ENCODE peak calls at places on chromosomes 2 and 18, in nine cellular contexts. One of them, this sample, is unnamed.
A peak's percentile ranks its signal among the peaks of the same experiment; 100 is the strongest.

GRCh38 chr18:8944871-8945245 is 157.6 kb upstream of the NDUFV2 start:
- DNase-seq in head of caudate nucleus: no peak
- DNase-seq in Caki2: no peak
- DNase-seq in stimulated activated CD4-positive, alpha-beta T cell treated with anti-CD3 and anti-CD28 coated beads, Interleukin-2, amount 100 ng/mL, for 48 hours: no peak
- DNase-seq in central memory CD8-positive, alpha-beta T cell: no peak
- DNase-seq in GM04504: no peak
- DNase-seq in HS-5: no peak
- DNase-seq in GM13977: no peak
- DNase-seq in T-helper 1 cell: no peak
- DNase-seq in this sample: no peak

GRCh38 chr18:12369211-12369610 is 7.8 kb downstream of the AFG3L2 start:
- DNase-seq in GM04504: no peak
- DNase-seq in central memory CD8-positive, alpha-beta T cell: no peak
- DNase-seq in GM13977: no peak
- DNase-seq in stimulated activated CD4-positive, alpha-beta T cell treated with anti-CD3 and anti-CD28 coated beads, Interleukin-2, amount 100 ng/mL, for 48 hours: no peak
- DNase-seq in Caki2: no peak
- DNase-seq in head of caudate nucleus: no peak
- DNase-seq in HS-5: no peak
- DNase-seq in T-helper 1 cell: no peak
- DNase-seq in this sample: no peak

GRCh38 chr2:65204461-65205230 is 23.0 kb upstream of the ACTR2 start:
- DNase-seq in HS-5: no peak
- DNase-seq in Caki2: no peak
- DNase-seq in stimulated activated CD4-positive, alpha-beta T cell treated with anti-CD3 and anti-CD28 coated beads, Interleukin-2, amount 100 ng/mL, for 48 hours: peak; percentile 2
- DNase-seq in head of caudate nucleus: no peak
- DNase-seq in GM13977: no peak
- DNase-seq in GM04504: no peak
- DNase-seq in T-helper 1 cell: peak; percentile 26
- DNase-seq in central memory CD8-positive, alpha-beta T cell: no peak
- DNase-seq in this sample: peak; percentile 24

GRCh38 chr2:29273704-29274611 is 158.7 kb downstream of the CLIP4 start:
- DNase-seq in stimulated activated CD4-positive, alpha-beta T cell treated with anti-CD3 and anti-CD28 coated beads, Interleukin-2, amount 100 ng/mL, for 48 hours: no peak
- DNase-seq in T-helper 1 cell: no peak
- DNase-seq in GM13977: no peak
- DNase-seq in central memory CD8-positive, alpha-beta T cell: no peak
- DNase-seq in head of caudate nucleus: no peak
- DNase-seq in GM04504: no peak
- DNase-seq in Caki2: no peak
- DNase-seq in HS-5: no peak
- DNase-seq in this sample: no peak

GRCh38 chr2:199136681-199137080 is 321.1 kb downstream of the SATB2 start:
- DNase-seq in T-helper 1 cell: no peak
- DNase-seq in HS-5: peak; percentile 80
- DNase-seq in head of caudate nucleus: peak; percentile 67
- DNase-seq in GM04504: no peak
- DNase-seq in stimulated activated CD4-positive, alpha-beta T cell treated with anti-CD3 and anti-CD28 coated beads, Interleukin-2, amount 100 ng/mL, for 48 hours: no peak
- DNase-seq in GM13977: no peak
- DNase-seq in central memory CD8-positive, alpha-beta T cell: no peak
- DNase-seq in Caki2: peak; percentile 12
- DNase-seq in this sample: no peak

GRCh38 chr18:54946149-54946581 is 13.1 kb downstream of the CCDC68 start:
- DNase-seq in GM13977: peak; percentile 40
- DNase-seq in T-helper 1 cell: peak; percentile 48
- DNase-seq in stimulated activated CD4-positive, alpha-beta T cell treated with anti-CD3 and anti-CD28 coated beads, Interleukin-2, amount 100 ng/mL, for 48 hours: no peak
- DNase-seq in Caki2: no peak
- DNase-seq in HS-5: peak; percentile 30
- DNase-seq in head of caudate nucleus: no peak
- DNase-seq in central memory CD8-positive, alpha-beta T cell: no peak
- DNase-seq in GM04504: no peak
- DNase-seq in this sample: no peak

GRCh38 chr2:42567806-42568429 is 514 bp upstream of the MTA3 start:
- DNase-seq in central memory CD8-positive, alpha-beta T cell: no peak
- DNase-seq in Caki2: peak; percentile 16
- DNase-seq in head of caudate nucleus: peak; percentile 46
- DNase-seq in stimulated activated CD4-positive, alpha-beta T cell treated with anti-CD3 and anti-CD28 coated beads, Interleukin-2, amount 100 ng/mL, for 48 hours: no peak
- DNase-seq in HS-5: no peak
- DNase-seq in GM13977: peak; percentile 76
- DNase-seq in GM04504: no peak
- DNase-seq in T-helper 1 cell: no peak
- DNase-seq in this sample: peak; percentile 2

GRCh38 chr18:80253236-80253635 is 5.9 kb upstream of the PARD6G start:
- DNase-seq in T-helper 1 cell: no peak
- DNase-seq in Caki2: no peak
- DNase-seq in stimulated activated CD4-positive, alpha-beta T cell treated with anti-CD3 and anti-CD28 coated beads, Interleukin-2, amount 100 ng/mL, for 48 hours: no peak
- DNase-seq in GM04504: no peak
- DNase-seq in central memory CD8-positive, alpha-beta T cell: no peak
- DNase-seq in HS-5: no peak
- DNase-seq in GM13977: no peak
- DNase-seq in head of caudate nucleus: no peak
- DNase-seq in this sample: no peak

GRCh38 chr2:194854941-194855340 is 802.1 kb upstream of the SLC39A10 start:
- DNase-seq in GM13977: no peak
- DNase-seq in HS-5: no peak
- DNase-seq in GM04504: no peak
- DNase-seq in central memory CD8-positive, alpha-beta T cell: no peak
- DNase-seq in stimulated activated CD4-positive, alpha-beta T cell treated with anti-CD3 and anti-CD28 coated beads, Interleukin-2, amount 100 ng/mL, for 48 hours: no peak
- DNase-seq in T-helper 1 cell: no peak
- DNase-seq in Caki2: no peak
- DNase-seq in head of caudate nucleus: no peak
- DNase-seq in this sample: no peak

GRCh38 chr2:178119181-178119922 is 7.1 kb downstream of the RBM45 start:
- DNase-seq in T-helper 1 cell: no peak
- DNase-seq in Caki2: no peak
- DNase-seq in HS-5: no peak
- DNase-seq in central memory CD8-positive, alpha-beta T cell: no peak
- DNase-seq in stimulated activated CD4-positive, alpha-beta T cell treated with anti-CD3 and anti-CD28 coated beads, Interleukin-2, amount 100 ng/mL, for 48 hours: no peak
- DNase-seq in head of caudate nucleus: no peak
- DNase-seq in GM13977: no peak
- DNase-seq in GM04504: no peak
- DNase-seq in this sample: no peak

GRCh38 chr2:231940795-231941194 is 14.6 kb upstream of the NPPC start:
- DNase-seq in GM13977: no peak
- DNase-seq in head of caudate nucleus: no peak
- DNase-seq in T-helper 1 cell: no peak
- DNase-seq in stimulated activated CD4-positive, alpha-beta T cell treated with anti-CD3 and anti-CD28 coated beads, Interleukin-2, amount 100 ng/mL, for 48 hours: no peak
- DNase-seq in Caki2: no peak
- DNase-seq in GM04504: no peak
- DNase-seq in central memory CD8-positive, alpha-beta T cell: no peak
- DNase-seq in HS-5: no peak
- DNase-seq in this sample: no peak

GRCh38 chr18:48955528-48956261 is 4.9 kb upstream of the SMAD7 start:
- DNase-seq in Caki2: no peak
- DNase-seq in GM13977: no peak
- DNase-seq in head of caudate nucleus: no peak
- DNase-seq in T-helper 1 cell: no peak
- DNase-seq in GM04504: peak; percentile 80
- DNase-seq in central memory CD8-positive, alpha-beta T cell: no peak
- DNase-seq in HS-5: no peak
- DNase-seq in stimulated activated CD4-positive, alpha-beta T cell treated with anti-CD3 and anti-CD28 coated beads, Interleukin-2, amount 100 ng/mL, for 48 hours: no peak
- DNase-seq in this sample: no peak

GRCh38 chr2:218964041-218964771 is 4.7 kb downstream of the CDK5R2 start:
- DNase-seq in head of caudate nucleus: peak; percentile 53
- DNase-seq in stimulated activated CD4-positive, alpha-beta T cell treated with anti-CD3 and anti-CD28 coated beads, Interleukin-2, amount 100 ng/mL, for 48 hours: no peak
- DNase-seq in T-helper 1 cell: no peak
- DNase-seq in central memory CD8-positive, alpha-beta T cell: no peak
- DNase-seq in GM13977: no peak
- DNase-seq in Caki2: peak; percentile 95
- DNase-seq in HS-5: peak; percentile 93
- DNase-seq in GM04504: peak; percentile 26
- DNase-seq in this sample: no peak

GRCh38 chr2:122105171-122105884 is 349.9 kb downstream of the TSN start:
- DNase-seq in HS-5: no peak
- DNase-seq in central memory CD8-positive, alpha-beta T cell: no peak
- DNase-seq in stimulated activated CD4-positive, alpha-beta T cell treated with anti-CD3 and anti-CD28 coated beads, Interleukin-2, amount 100 ng/mL, for 48 hours: no peak
- DNase-seq in GM13977: no peak
- DNase-seq in Caki2: no peak
- DNase-seq in GM04504: no peak
- DNase-seq in head of caudate nucleus: no peak
- DNase-seq in T-helper 1 cell: no peak
- DNase-seq in this sample: no peak

GRCh38 chr2:53058526-53058925 is 709.1 kb upstream of the CHAC2 start:
- DNase-seq in T-helper 1 cell: no peak
- DNase-seq in GM13977: no peak
- DNase-seq in stimulated activated CD4-positive, alpha-beta T cell treated with anti-CD3 and anti-CD28 coated beads, Interleukin-2, amount 100 ng/mL, for 48 hours: no peak
- DNase-seq in HS-5: peak; percentile 44
- DNase-seq in GM04504: no peak
- DNase-seq in Caki2: no peak
- DNase-seq in head of caudate nucleus: no peak
- DNase-seq in central memory CD8-positive, alpha-beta T cell: no peak
- DNase-seq in this sample: no peak

GRCh38 chr2:37614061-37614802 is 57.2 kb downstream of the CDC42EP3 start:
- DNase-seq in GM13977: no peak
- DNase-seq in central memory CD8-positive, alpha-beta T cell: no peak
- DNase-seq in HS-5: peak; percentile 60
- DNase-seq in T-helper 1 cell: no peak
- DNase-seq in GM04504: peak; percentile 88
- DNase-seq in stimulated activated CD4-positive, alpha-beta T cell treated with anti-CD3 and anti-CD28 coated beads, Interleukin-2, amount 100 ng/mL, for 48 hours: no peak
- DNase-seq in Caki2: no peak
- DNase-seq in head of caudate nucleus: no peak
- DNase-seq in this sample: no peak

GRCh38 chr2:46385786-46386577 is 88.8 kb downstream of the EPAS1 start:
- DNase-seq in head of caudate nucleus: no peak
- DNase-seq in GM13977: no peak
- DNase-seq in T-helper 1 cell: no peak
- DNase-seq in Caki2: no peak
- DNase-seq in central memory CD8-positive, alpha-beta T cell: no peak
- DNase-seq in HS-5: peak; percentile 61
- DNase-seq in GM04504: peak; percentile 60
- DNase-seq in stimulated activated CD4-positive, alpha-beta T cell treated with anti-CD3 and anti-CD28 coated beads, Interleukin-2, amount 100 ng/mL, for 48 hours: no peak
- DNase-seq in this sample: no peak

GRCh38 chr2:133365117-133365516 is 203.1 kb downstream of the NCKAP5 start:
- DNase-seq in stimulated activated CD4-positive, alpha-beta T cell treated with anti-CD3 and anti-CD28 coated beads, Interleukin-2, amount 100 ng/mL, for 48 hours: no peak
- DNase-seq in GM13977: no peak
- DNase-seq in head of caudate nucleus: no peak
- DNase-seq in T-helper 1 cell: no peak
- DNase-seq in central memory CD8-positive, alpha-beta T cell: no peak
- DNase-seq in Caki2: no peak
- DNase-seq in GM04504: no peak
- DNase-seq in HS-5: no peak
- DNase-seq in this sample: no peak

GRCh38 chr18:60182223-60182622 is 190.4 kb downstream of the MC4R start:
- DNase-seq in GM13977: no peak
- DNase-seq in head of caudate nucleus: no peak
- DNase-seq in Caki2: no peak
- DNase-seq in HS-5: no peak
- DNase-seq in stimulated activated CD4-positive, alpha-beta T cell treated with anti-CD3 and anti-CD28 coated beads, Interleukin-2, amount 100 ng/mL, for 48 hours: no peak
- DNase-seq in GM04504: no peak
- DNase-seq in T-helper 1 cell: no peak
- DNase-seq in central memory CD8-positive, alpha-beta T cell: no peak
- DNase-seq in this sample: no peak

GRCh38 chr2:238108423-238109201 is 8.5 kb downstream of the ESPNL start:
- DNase-seq in Caki2: no peak
- DNase-seq in T-helper 1 cell: no peak
- DNase-seq in stimulated activated CD4-positive, alpha-beta T cell treated with anti-CD3 and anti-CD28 coated beads, Interleukin-2, amount 100 ng/mL, for 48 hours: no peak
- DNase-seq in central memory CD8-positive, alpha-beta T cell: no peak
- DNase-seq in GM04504: no peak
- DNase-seq in head of caudate nucleus: no peak
- DNase-seq in GM13977: no peak
- DNase-seq in HS-5: no peak
- DNase-seq in this sample: no peak

GRCh38 chr18:79938196-79938595 is 13.3 kb downstream of the SLC66A2 start:
- DNase-seq in stimulated activated CD4-positive, alpha-beta T cell treated with anti-CD3 and anti-CD28 coated beads, Interleukin-2, amount 100 ng/mL, for 48 hours: no peak
- DNase-seq in T-helper 1 cell: no peak
- DNase-seq in head of caudate nucleus: no peak
- DNase-seq in GM13977: no peak
- DNase-seq in central memory CD8-positive, alpha-beta T cell: no peak
- DNase-seq in Caki2: no peak
- DNase-seq in GM04504: no peak
- DNase-seq in HS-5: no peak
- DNase-seq in this sample: no peak

GRCh38 chr18:27808678-27809077 is 368.3 kb downstream of the CDH2 start:
- DNase-seq in T-helper 1 cell: no peak
- DNase-seq in GM04504: no peak
- DNase-seq in central memory CD8-positive, alpha-beta T cell: no peak
- DNase-seq in GM13977: no peak
- DNase-seq in HS-5: no peak
- DNase-seq in head of caudate nucleus: no peak
- DNase-seq in stimulated activated CD4-positive, alpha-beta T cell treated with anti-CD3 and anti-CD28 coated beads, Interleukin-2, amount 100 ng/mL, for 48 hours: no peak
- DNase-seq in Caki2: no peak
- DNase-seq in this sample: no peak

GRCh38 chr2:74817333-74817732 is 16.6 kb upstream of the HK2 start:
- DNase-seq in Caki2: no peak
- DNase-seq in HS-5: no peak
- DNase-seq in GM13977: no peak
- DNase-seq in central memory CD8-positive, alpha-beta T cell: no peak
- DNase-seq in T-helper 1 cell: no peak
- DNase-seq in GM04504: no peak
- DNase-seq in head of caudate nucleus: no peak
- DNase-seq in stimulated activated CD4-positive, alpha-beta T cell treated with anti-CD3 and anti-CD28 coated beads, Interleukin-2, amount 100 ng/mL, for 48 hours: no peak
- DNase-seq in this sample: no peak

GRCh38 chr2:101617188-101617587 is 80.3 kb upstream of the MAP4K4 start:
- DNase-seq in GM13977: no peak
- DNase-seq in Caki2: no peak
- DNase-seq in HS-5: peak; percentile 32
- DNase-seq in central memory CD8-positive, alpha-beta T cell: no peak
- DNase-seq in head of caudate nucleus: no peak
- DNase-seq in GM04504: peak; percentile 4
- DNase-seq in stimulated activated CD4-positive, alpha-beta T cell treated with anti-CD3 and anti-CD28 coated beads, Interleukin-2, amount 100 ng/mL, for 48 hours: no peak
- DNase-seq in T-helper 1 cell: no peak
- DNase-seq in this sample: no peak

GRCh38 chr2:86052676-86053075 is 53.0 kb downstream of the POLR1A start:
- DNase-seq in T-helper 1 cell: no peak
- DNase-seq in GM04504: no peak
- DNase-seq in central memory CD8-positive, alpha-beta T cell: no peak
- DNase-seq in Caki2: no peak
- DNase-seq in head of caudate nucleus: no peak
- DNase-seq in GM13977: no peak
- DNase-seq in stimulated activated CD4-positive, alpha-beta T cell treated with anti-CD3 and anti-CD28 coated beads, Interleukin-2, amount 100 ng/mL, for 48 hours: no peak
- DNase-seq in HS-5: no peak
- DNase-seq in this sample: no peak

GRCh38 chr2:240234503-240234951 is 94.1 kb upstream of the OTOS start:
- DNase-seq in T-helper 1 cell: no peak
- DNase-seq in head of caudate nucleus: no peak
- DNase-seq in GM13977: no peak
- DNase-seq in HS-5: no peak
- DNase-seq in Caki2: no peak
- DNase-seq in stimulated activated CD4-positive, alpha-beta T cell treated with anti-CD3 and anti-CD28 coated beads, Interleukin-2, amount 100 ng/mL, for 48 hours: no peak
- DNase-seq in GM04504: no peak
- DNase-seq in central memory CD8-positive, alpha-beta T cell: no peak
- DNase-seq in this sample: no peak

GRCh38 chr2:113716291-113716690 is 40.2 kb downstream of the SLC35F5 start:
- DNase-seq in GM04504: peak; percentile 5
- DNase-seq in HS-5: no peak
- DNase-seq in GM13977: no peak
- DNase-seq in head of caudate nucleus: no peak
- DNase-seq in T-helper 1 cell: no peak
- DNase-seq in central memory CD8-positive, alpha-beta T cell: no peak
- DNase-seq in stimulated activated CD4-positive, alpha-beta T cell treated with anti-CD3 and anti-CD28 coated beads, Interleukin-2, amount 100 ng/mL, for 48 hours: no peak
- DNase-seq in Caki2: no peak
- DNase-seq in this sample: no peak

GRCh38 chr18:48838921-48839818 is 111.6 kb downstream of the SMAD7 start:
- DNase-seq in head of caudate nucleus: no peak
- DNase-seq in central memory CD8-positive, alpha-beta T cell: no peak
- DNase-seq in HS-5: no peak
- DNase-seq in GM13977: no peak
- DNase-seq in T-helper 1 cell: no peak
- DNase-seq in Caki2: no peak
- DNase-seq in GM04504: peak; percentile 81
- DNase-seq in stimulated activated CD4-positive, alpha-beta T cell treated with anti-CD3 and anti-CD28 coated beads, Interleukin-2, amount 100 ng/mL, for 48 hours: no peak
- DNase-seq in this sample: no peak

GRCh38 chr2:197145471-197146056 is 165.0 kb downstream of the ANKRD44 start:
- DNase-seq in Caki2: no peak
- DNase-seq in head of caudate nucleus: no peak
- DNase-seq in T-helper 1 cell: peak; percentile 33
- DNase-seq in HS-5: no peak
- DNase-seq in stimulated activated CD4-positive, alpha-beta T cell treated with anti-CD3 and anti-CD28 coated beads, Interleukin-2, amount 100 ng/mL, for 48 hours: no peak
- DNase-seq in GM04504: no peak
- DNase-seq in GM13977: peak; percentile 45
- DNase-seq in central memory CD8-positive, alpha-beta T cell: no peak
- DNase-seq in this sample: no peak

GRCh38 chr2:172864182-172864581 is 128.5 kb downstream of the RAPGEF4 start:
- DNase-seq in central memory CD8-positive, alpha-beta T cell: no peak
- DNase-seq in T-helper 1 cell: peak; percentile 10
- DNase-seq in Caki2: no peak
- DNase-seq in GM04504: no peak
- DNase-seq in HS-5: no peak
- DNase-seq in stimulated activated CD4-positive, alpha-beta T cell treated with anti-CD3 and anti-CD28 coated beads, Interleukin-2, amount 100 ng/mL, for 48 hours: peak; percentile 18
- DNase-seq in head of caudate nucleus: peak; percentile 69
- DNase-seq in GM13977: peak; percentile 36
- DNase-seq in this sample: peak; percentile 3

GRCh38 chr18:27144672-27145071 is 40.4 kb downstream of the CHST9 start:
- DNase-seq in Caki2: no peak
- DNase-seq in HS-5: no peak
- DNase-seq in GM04504: no peak
- DNase-seq in stimulated activated CD4-positive, alpha-beta T cell treated with anti-CD3 and anti-CD28 coated beads, Interleukin-2, amount 100 ng/mL, for 48 hours: no peak
- DNase-seq in GM13977: no peak
- DNase-seq in T-helper 1 cell: no peak
- DNase-seq in central memory CD8-positive, alpha-beta T cell: no peak
- DNase-seq in head of caudate nucleus: no peak
- DNase-seq in this sample: no peak